ENCODE peak calls at places on chromosome 11, in ten cellular contexts. One of them, this sample, is unnamed.

GRCh38 chr11:67022341-67022933 is 497 bp upstream of the SYT12 start:
- DNase-seq in iris pigment epithelial cell: peak
- DNase-seq in Calu3: peak
- DNase-seq in SW 1271: no peak
- DNase-seq in NAMALWA: no peak
- DNase-seq in stimulated activated CD4-positive, alpha-beta T cell treated with anti-CD3 and anti-CD28 coated beads, TNF-alpha, amount 100 ng/mL, for 4 hours: no peak
- DNase-seq in Panc1: no peak
- DNase-seq in A172: no peak
- DNase-seq in gastrocnemius medialis: no peak
- DNase-seq in neuronal stem cell: no peak
- DNase-seq in this sample: no peak

GRCh38 chr11:111652184-111652583 is 49.9 kb downstream of the SIK2 start:
- DNase-seq in neuronal stem cell: no peak
- DNase-seq in Calu3: no peak
- DNase-seq in NAMALWA: no peak
- DNase-seq in stimulated activated CD4-positive, alpha-beta T cell treated with anti-CD3 and anti-CD28 coated beads, TNF-alpha, amount 100 ng/mL, for 4 hours: no peak
- DNase-seq in A172: no peak
- DNase-seq in iris pigment epithelial cell: peak
- DNase-seq in gastrocnemius medialis: no peak
- DNase-seq in SW 1271: no peak
- DNase-seq in Panc1: no peak
- DNase-seq in this sample: no peak

GRCh38 chr11:70109006-70109405 is 30.9 kb downstream of the ANO1 start:
- DNase-seq in gastrocnemius medialis: no peak
- DNase-seq in Calu3: no peak
- DNase-seq in iris pigment epithelial cell: no peak
- DNase-seq in neuronal stem cell: no peak
- DNase-seq in Panc1: no peak
- DNase-seq in A172: peak
- DNase-seq in NAMALWA: no peak
- DNase-seq in stimulated activated CD4-positive, alpha-beta T cell treated with anti-CD3 and anti-CD28 coated beads, TNF-alpha, amount 100 ng/mL, for 4 hours: no peak
- DNase-seq in SW 1271: no peak
- DNase-seq in this sample: no peak

GRCh38 chr11:66632952-66633351 is 5.6 kb upstream of the RBM4 start:
- DNase-seq in Calu3: no peak
- DNase-seq in iris pigment epithelial cell: no peak
- DNase-seq in stimulated activated CD4-positive, alpha-beta T cell treated with anti-CD3 and anti-CD28 coated beads, TNF-alpha, amount 100 ng/mL, for 4 hours: no peak
- DNase-seq in neuronal stem cell: no peak
- DNase-seq in A172: no peak
- DNase-seq in SW 1271: no peak
- DNase-seq in gastrocnemius medialis: no peak
- DNase-seq in NAMALWA: no peak
- DNase-seq in Panc1: no peak
- DNase-seq in this sample: no peak

GRCh38 chr11:1854132-1854948 is 1.5 kb downstream of the LSP1 start:
- DNase-seq in Panc1: no peak
- DNase-seq in neuronal stem cell: no peak
- DNase-seq in gastrocnemius medialis: peak
- DNase-seq in SW 1271: no peak
- DNase-seq in Calu3: no peak
- DNase-seq in iris pigment epithelial cell: no peak
- DNase-seq in stimulated activated CD4-positive, alpha-beta T cell treated with anti-CD3 and anti-CD28 coated beads, TNF-alpha, amount 100 ng/mL, for 4 hours: no peak
- DNase-seq in NAMALWA: peak
- DNase-seq in A172: no peak
- DNase-seq in this sample: no peak

GRCh38 chr11:33935466-33935865 is 43.6 kb upstream of the LMO2 start:
- DNase-seq in Calu3: no peak
- DNase-seq in Panc1: no peak
- DNase-seq in neuronal stem cell: no peak
- DNase-seq in iris pigment epithelial cell: no peak
- DNase-seq in gastrocnemius medialis: no peak
- DNase-seq in A172: no peak
- DNase-seq in stimulated activated CD4-positive, alpha-beta T cell treated with anti-CD3 and anti-CD28 coated beads, TNF-alpha, amount 100 ng/mL, for 4 hours: no peak
- DNase-seq in SW 1271: no peak
- DNase-seq in NAMALWA: no peak
- DNase-seq in this sample: no peak

GRCh38 chr11:47725445-47726442 is 10.6 kb upstream of the AGBL2 start:
- DNase-seq in gastrocnemius medialis: no peak
- DNase-seq in NAMALWA: no peak
- DNase-seq in Panc1: no peak
- DNase-seq in SW 1271: no peak
- DNase-seq in iris pigment epithelial cell: peak
- DNase-seq in neuronal stem cell: no peak
- DNase-seq in Calu3: no peak
- DNase-seq in A172: no peak
- DNase-seq in stimulated activated CD4-positive, alpha-beta T cell treated with anti-CD3 and anti-CD28 coated beads, TNF-alpha, amount 100 ng/mL, for 4 hours: no peak
- DNase-seq in this sample: no peak

GRCh38 chr11:33266418-33267215 is 9.4 kb downstream of the HIPK3 start:
- DNase-seq in gastrocnemius medialis: no peak
- DNase-seq in neuronal stem cell: no peak
- DNase-seq in SW 1271: no peak
- DNase-seq in A172: no peak
- DNase-seq in Panc1: no peak
- DNase-seq in stimulated activated CD4-positive, alpha-beta T cell treated with anti-CD3 and anti-CD28 coated beads, TNF-alpha, amount 100 ng/mL, for 4 hours: no peak
- DNase-seq in Calu3: peak
- DNase-seq in NAMALWA: peak
- DNase-seq in iris pigment epithelial cell: peak
- DNase-seq in this sample: no peak

GRCh38 chr11:110606415-110606814 is 105.8 kb downstream of the ARHGAP20 start:
- DNase-seq in Panc1: no peak
- DNase-seq in neuronal stem cell: no peak
- DNase-seq in iris pigment epithelial cell: no peak
- DNase-seq in stimulated activated CD4-positive, alpha-beta T cell treated with anti-CD3 and anti-CD28 coated beads, TNF-alpha, amount 100 ng/mL, for 4 hours: no peak
- DNase-seq in gastrocnemius medialis: no peak
- DNase-seq in SW 1271: no peak
- DNase-seq in Calu3: no peak
- DNase-seq in A172: no peak
- DNase-seq in NAMALWA: no peak
- DNase-seq in this sample: no peak

GRCh38 chr11:12165237-12165875 is 55.0 kb downstream of the MICAL2 start:
- DNase-seq in SW 1271: no peak
- DNase-seq in A172: no peak
- DNase-seq in Panc1: no peak
- DNase-seq in stimulated activated CD4-positive, alpha-beta T cell treated with anti-CD3 and anti-CD28 coated beads, TNF-alpha, amount 100 ng/mL, for 4 hours: no peak
- DNase-seq in neuronal stem cell: no peak
- DNase-seq in Calu3: no peak
- DNase-seq in iris pigment epithelial cell: no peak
- DNase-seq in NAMALWA: no peak
- DNase-seq in gastrocnemius medialis: no peak
- DNase-seq in this sample: no peak

GRCh38 chr11:8732748-8733241 is 50.2 kb downstream of the RPL27A start:
- DNase-seq in NAMALWA: no peak
- DNase-seq in Panc1: no peak
- DNase-seq in Calu3: no peak
- DNase-seq in neuronal stem cell: no peak
- DNase-seq in stimulated activated CD4-positive, alpha-beta T cell treated with anti-CD3 and anti-CD28 coated beads, TNF-alpha, amount 100 ng/mL, for 4 hours: no peak
- DNase-seq in gastrocnemius medialis: peak
- DNase-seq in SW 1271: no peak
- DNase-seq in A172: peak
- DNase-seq in iris pigment epithelial cell: peak
- DNase-seq in this sample: no peak

GRCh38 chr11:98069861-98070260 is 950.9 kb upstream of the CNTN5 start:
- DNase-seq in Calu3: no peak
- DNase-seq in NAMALWA: no peak
- DNase-seq in neuronal stem cell: no peak
- DNase-seq in iris pigment epithelial cell: no peak
- DNase-seq in gastrocnemius medialis: no peak
- DNase-seq in stimulated activated CD4-positive, alpha-beta T cell treated with anti-CD3 and anti-CD28 coated beads, TNF-alpha, amount 100 ng/mL, for 4 hours: no peak
- DNase-seq in A172: no peak
- DNase-seq in Panc1: no peak
- DNase-seq in SW 1271: no peak
- DNase-seq in this sample: no peak

GRCh38 chr11:134644489-134645456 is 232.7 kb upstream of the B3GAT1 start:
- DNase-seq in Panc1: no peak
- DNase-seq in neuronal stem cell: no peak
- DNase-seq in SW 1271: no peak
- DNase-seq in A172: no peak
- DNase-seq in Calu3: no peak
- DNase-seq in stimulated activated CD4-positive, alpha-beta T cell treated with anti-CD3 and anti-CD28 coated beads, TNF-alpha, amount 100 ng/mL, for 4 hours: no peak
- DNase-seq in iris pigment epithelial cell: no peak
- DNase-seq in NAMALWA: no peak
- DNase-seq in gastrocnemius medialis: no peak
- DNase-seq in this sample: no peak

GRCh38 chr11:44226472-44226871 is 83.5 kb downstream of the ALX4 start:
- DNase-seq in iris pigment epithelial cell: no peak
- DNase-seq in A172: no peak
- DNase-seq in NAMALWA: no peak
- DNase-seq in neuronal stem cell: no peak
- DNase-seq in Calu3: no peak
- DNase-seq in gastrocnemius medialis: no peak
- DNase-seq in stimulated activated CD4-positive, alpha-beta T cell treated with anti-CD3 and anti-CD28 coated beads, TNF-alpha, amount 100 ng/mL, for 4 hours: no peak
- DNase-seq in SW 1271: no peak
- DNase-seq in Panc1: no peak
- DNase-seq in this sample: no peak

GRCh38 chr11:35525501-35526175 is at the start of gene PAMR1:
- DNase-seq in NAMALWA: no peak
- DNase-seq in Calu3: peak
- DNase-seq in stimulated activated CD4-positive, alpha-beta T cell treated with anti-CD3 and anti-CD28 coated beads, TNF-alpha, amount 100 ng/mL, for 4 hours: no peak
- DNase-seq in iris pigment epithelial cell: peak
- DNase-seq in neuronal stem cell: peak
- DNase-seq in Panc1: no peak
- DNase-seq in SW 1271: no peak
- DNase-seq in gastrocnemius medialis: peak
- DNase-seq in A172: peak
- DNase-seq in this sample: no peak

GRCh38 chr11:74926304-74927030 is 22.4 kb downstream of the XRRA1 start:
- DNase-seq in neuronal stem cell: no peak
- DNase-seq in stimulated activated CD4-positive, alpha-beta T cell treated with anti-CD3 and anti-CD28 coated beads, TNF-alpha, amount 100 ng/mL, for 4 hours: no peak
- DNase-seq in gastrocnemius medialis: no peak
- DNase-seq in A172: peak
- DNase-seq in SW 1271: no peak
- DNase-seq in NAMALWA: no peak
- DNase-seq in Calu3: no peak
- DNase-seq in iris pigment epithelial cell: peak
- DNase-seq in Panc1: no peak
- DNase-seq in this sample: no peak

GRCh38 chr11:35185696-35186095 is 46.7 kb downstream of the CD44 start:
- DNase-seq in gastrocnemius medialis: no peak
- DNase-seq in SW 1271: no peak
- DNase-seq in stimulated activated CD4-positive, alpha-beta T cell treated with anti-CD3 and anti-CD28 coated beads, TNF-alpha, amount 100 ng/mL, for 4 hours: no peak
- DNase-seq in neuronal stem cell: peak
- DNase-seq in A172: no peak
- DNase-seq in Calu3: no peak
- DNase-seq in Panc1: no peak
- DNase-seq in NAMALWA: no peak
- DNase-seq in iris pigment epithelial cell: peak
- DNase-seq in this sample: no peak

GRCh38 chr11:104968365-104968855 is at the start of gene CASP4:
- DNase-seq in A172: peak
- DNase-seq in gastrocnemius medialis: no peak
- DNase-seq in SW 1271: peak
- DNase-seq in neuronal stem cell: no peak
- DNase-seq in iris pigment epithelial cell: peak
- DNase-seq in Panc1: peak
- DNase-seq in stimulated activated CD4-positive, alpha-beta T cell treated with anti-CD3 and anti-CD28 coated beads, TNF-alpha, amount 100 ng/mL, for 4 hours: no peak
- DNase-seq in NAMALWA: peak
- DNase-seq in Calu3: peak
- DNase-seq in this sample: no peak

GRCh38 chr11:96293583-96293982 is 49.4 kb downstream of the MAML2 start:
- DNase-seq in A172: no peak
- DNase-seq in neuronal stem cell: no peak
- DNase-seq in stimulated activated CD4-positive, alpha-beta T cell treated with anti-CD3 and anti-CD28 coated beads, TNF-alpha, amount 100 ng/mL, for 4 hours: no peak
- DNase-seq in iris pigment epithelial cell: peak
- DNase-seq in NAMALWA: no peak
- DNase-seq in SW 1271: no peak
- DNase-seq in Panc1: no peak
- DNase-seq in gastrocnemius medialis: no peak
- DNase-seq in Calu3: no peak
- DNase-seq in this sample: no peak

GRCh38 chr11:124633355-124633754 is 10.7 kb downstream of the TBRG1 start:
- DNase-seq in neuronal stem cell: no peak
- DNase-seq in iris pigment epithelial cell: peak
- DNase-seq in stimulated activated CD4-positive, alpha-beta T cell treated with anti-CD3 and anti-CD28 coated beads, TNF-alpha, amount 100 ng/mL, for 4 hours: no peak
- DNase-seq in SW 1271: no peak
- DNase-seq in A172: no peak
- DNase-seq in Panc1: no peak
- DNase-seq in NAMALWA: peak
- DNase-seq in Calu3: no peak
- DNase-seq in gastrocnemius medialis: no peak
- DNase-seq in this sample: no peak

GRCh38 chr11:104625246-104625645 is 273.0 kb downstream of the CASP12 start:
- DNase-seq in A172: peak
- DNase-seq in neuronal stem cell: no peak
- DNase-seq in Panc1: no peak
- DNase-seq in Calu3: no peak
- DNase-seq in iris pigment epithelial cell: peak
- DNase-seq in gastrocnemius medialis: no peak
- DNase-seq in NAMALWA: no peak
- DNase-seq in SW 1271: no peak
- DNase-seq in stimulated activated CD4-positive, alpha-beta T cell treated with anti-CD3 and anti-CD28 coated beads, TNF-alpha, amount 100 ng/mL, for 4 hours: no peak
- DNase-seq in this sample: no peak

This sample was measured in T-helper 17 cell.